ENCODE peak calls at places on chromosomes 11 and 22, in eight cellular contexts. R is HCT116; A is endodermal cell; U is CD8-positive, alpha-beta T cell; M is IMR-90; Y is pancreas; I is heart left ventricle; S is Peyer's patch. B is an unnamed sample. For H3K4me1, the result is how much of the 10 kb centered on the place peaks cover.

GRCh38 chr11:128135451-128135850 is 451.9 kb downstream of the ETS1 start:
- DNase-seq in R (no peak), A (no peak), U (no peak), M (no peak), Y (no peak), I (no peak), S (no peak), B (no peak)

GRCh38 chr11:81420668-81421550 is 1312.8 kb downstream of the FAM181B start:
- DNase-seq in R (no peak), A (peak), U (no peak), M (no peak), Y (no peak), I (no peak), S (no peak), B (no peak)

GRCh38 chr11:46382644-46383403 is 1.4 kb downstream of the MDK start:
- DNase-seq in R (no peak), A (peak), U (no peak), M (peak), Y (no peak), I (no peak), S (no peak), B (no peak)

GRCh38 chr11:94031625-94032024 is 10.5 kb downstream of the HEPHL1 start:
- DNase-seq in R (no peak), A (no peak), U (no peak), M (no peak), Y (no peak), I (no peak), S (no peak), B (no peak)

GRCh38 chr11:86459682-86460460 is 85.2 kb downstream of the CCDC81 start:
- DNase-seq in R (peak), A (peak), U (no peak), M (peak), Y (peak), I (peak), S (no peak), B (peak)

GRCh38 chr11:58024601-58025091 is 965 bp downstream of the OR9Q1 start:
- DNase-seq in R (no peak), A (no peak), U (no peak), M (peak), Y (peak), I (peak), S (peak), B (peak)

GRCh38 chr11:29343465-29344333 is 673.1 kb downstream of the KCNA4 start:
- DNase-seq in R (peak), A (peak), U (no peak), M (peak), Y (peak), I (peak), S (peak), B (no peak)

GRCh38 chr22:16824718-16825687 is at the start of gene XKR3:
- DNase-seq in R (no peak), A (peak), U (no peak), M (no peak), Y (no peak), I (no peak), S (no peak), B (no peak)

GRCh38 chr11:43921561-43922294 is 20.7 kb upstream of the C11orf96 start:
- DNase-seq in R (no peak), A (no peak), U (no peak), M (no peak), Y (no peak), I (no peak), S (no peak), B (no peak)

GRCh38 chr11:30487200-30487898 is 98.8 kb downstream of the MPPED2 start:
- DNase-seq in R (no peak), A (no peak), U (no peak), M (peak), Y (no peak), I (no peak), S (no peak), B (peak)

GRCh38 chr11:41246399-41246745 is 213.1 kb downstream of the LRRC4C start:
- DNase-seq in R (no peak), A (no peak), U (no peak), M (no peak), Y (no peak), I (no peak), S (peak), B (no peak)

GRCh38 chr22:37502342-37503182 is 16.4 kb upstream of the MFNG start:
- DNase-seq in R (no peak), A (no peak), U (no peak), M (no peak), Y (peak), I (no peak), S (peak), B (no peak)

GRCh38 chr22:33923660-33924246 is 3.5 kb upstream of the LARGE1 start:
- DNase-seq in R (peak), A (peak), U (no peak), M (peak), Y (peak), I (peak), S (no peak), B (peak)

GRCh38 chr11:85977751-85978160 is 91.1 kb downstream of the PICALM start:
- DNase-seq in R (no peak), A (no peak), U (no peak), M (no peak), Y (no peak), I (no peak), S (no peak), B (no peak)

GRCh38 chr11:134349802-134350355 is 18.1 kb downstream of the GLB1L2 start:
- DNase-seq in R (no peak), A (peak), U (no peak), M (no peak), Y (no peak), I (no peak), S (no peak), B (no peak)

GRCh38 chr11:6040874-6041273 is 10.3 kb upstream of the OR56A1 start:
- DNase-seq in R (no peak), A (no peak), U (no peak), M (no peak), Y (no peak), I (no peak), S (no peak), B (no peak)

GRCh38 chr11:3119141-3119821 is 45.8 kb downstream of the OSBPL5 start:
- DNase-seq in R (no peak), A (no peak), U (no peak), M (no peak), Y (no peak), I (peak), S (peak), B (peak)

GRCh38 chr22:24370426-24370825 is 57.0 kb upstream of the ADORA2A start:
- DNase-seq in R (no peak), A (no peak), U (no peak), M (no peak), Y (no peak), I (no peak), S (no peak), B (no peak)

GRCh38 chr11:957201-957920 is 31.7 kb downstream of the AP2A2 start:
- DNase-seq in R (no peak), A (no peak), U (no peak), M (no peak), Y (no peak), I (no peak), S (no peak), B (no peak)
- H3K4me1 ChIP-seq in R (under half), A (under half), U (under half), M (under half), Y (under half), I (under half), S (under half), B (under half)

DNA sequence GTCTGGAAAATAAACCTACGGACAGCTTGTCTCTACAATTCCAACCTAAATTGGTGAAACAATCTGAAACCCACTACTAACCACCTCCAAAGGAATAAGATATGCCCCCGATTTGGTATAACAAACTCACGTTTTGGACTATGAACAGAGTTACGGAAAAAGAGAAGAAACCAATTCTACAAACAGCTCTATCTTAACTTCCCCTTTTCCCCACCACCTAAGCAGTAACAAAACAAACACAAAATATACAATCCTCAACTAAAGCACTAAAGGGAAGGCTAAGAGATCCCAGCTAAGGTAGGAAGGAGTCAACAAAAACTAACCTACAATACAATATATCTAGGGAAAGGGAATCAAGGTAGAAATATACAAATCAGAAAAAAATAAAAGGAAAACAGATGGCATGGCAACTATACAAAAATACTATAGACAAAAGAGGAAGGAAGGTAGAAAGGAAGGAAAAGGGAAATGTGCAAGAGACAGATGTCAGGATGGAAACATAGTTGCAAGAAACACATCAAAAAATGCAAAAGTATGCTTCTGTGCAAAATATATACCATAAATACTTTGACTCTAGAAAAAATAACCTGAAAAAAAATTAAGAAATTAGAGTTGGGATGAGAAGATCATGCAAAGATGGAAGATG is 43.9 kb upstream of the LYVE1 start:
- DNase-seq in R (no peak), A (no peak), U (no peak), M (no peak), Y (no peak), I (no peak), S (no peak), B (no peak)
- H3K4me1 ChIP-seq in R (under half), A (under half), U (under half), M (under half), Y (under half), I (under half), S (under half), B (under half)

DNA sequence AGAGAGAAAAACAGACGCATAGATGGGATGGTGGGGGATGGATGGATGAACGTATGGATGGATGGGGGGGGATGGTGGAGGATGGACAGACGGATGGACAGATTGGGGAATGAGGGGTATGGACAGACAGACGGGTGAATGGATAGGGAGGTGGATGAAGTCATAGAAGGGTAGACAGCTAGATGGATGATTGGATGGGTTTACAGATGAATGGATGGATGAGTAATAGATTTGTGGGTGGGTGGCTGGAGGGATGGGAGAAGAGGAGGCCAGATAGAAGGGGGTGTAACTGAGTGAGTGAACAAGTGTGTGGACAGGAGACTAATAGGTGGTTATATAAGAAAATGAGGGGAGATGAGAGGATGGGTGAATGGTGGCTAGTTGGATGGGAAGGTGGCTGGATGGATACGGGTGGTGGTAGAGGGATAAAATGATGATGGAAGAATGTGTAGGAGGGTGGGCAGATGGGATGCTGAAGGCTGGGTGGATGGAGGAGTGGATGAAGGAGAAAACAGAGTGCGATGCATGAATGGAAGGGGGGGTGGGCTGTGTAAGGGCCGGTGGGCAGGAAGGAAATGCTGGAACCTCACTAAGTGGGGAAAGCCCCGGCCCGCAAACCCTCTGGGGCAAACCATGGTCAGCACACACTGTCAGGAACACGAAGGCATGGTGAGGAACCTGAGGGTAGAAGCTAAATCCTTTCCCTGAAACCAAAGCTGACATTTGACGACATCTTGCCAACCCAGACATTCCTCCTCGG is 21.6 kb downstream of the ARVCF start:
- DNase-seq in R (no peak), A (no peak), U (no peak), M (peak), Y (peak), I (no peak), S (no peak), B (no peak)
- H3K4me1 ChIP-seq in R (under half), A (under half), U (under half), M (under half), Y (under half), I (under half), S (under half), B (half or more)

DNA sequence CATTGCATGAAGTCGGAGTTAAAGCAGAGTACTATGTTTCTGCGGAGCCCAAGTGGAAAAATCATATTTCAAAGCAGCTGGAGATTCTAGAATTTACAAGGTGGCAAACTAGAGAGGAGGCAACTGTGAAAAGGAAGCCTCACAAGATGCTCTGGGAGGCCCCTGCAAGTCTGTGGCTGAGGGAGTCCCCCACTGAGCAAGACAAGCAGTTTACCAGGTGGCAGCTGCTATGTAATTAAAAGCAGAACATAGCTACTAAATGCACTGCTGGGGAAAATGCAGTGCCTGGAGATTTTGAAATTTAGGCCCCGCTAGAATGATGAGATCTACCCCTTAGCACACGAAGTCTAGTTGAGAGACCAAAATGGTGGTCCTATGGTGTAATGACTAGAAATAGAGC is 728.0 kb downstream of the OPCML start:
- DNase-seq in R (no peak), A (no peak), U (no peak), M (no peak), Y (no peak), I (no peak), S (no peak), B (no peak)
- H3K4me1 ChIP-seq in R (under half), A (under half), U (under half), M (under half), Y (under half), I (under half), S (under half), B (under half)

DNA sequence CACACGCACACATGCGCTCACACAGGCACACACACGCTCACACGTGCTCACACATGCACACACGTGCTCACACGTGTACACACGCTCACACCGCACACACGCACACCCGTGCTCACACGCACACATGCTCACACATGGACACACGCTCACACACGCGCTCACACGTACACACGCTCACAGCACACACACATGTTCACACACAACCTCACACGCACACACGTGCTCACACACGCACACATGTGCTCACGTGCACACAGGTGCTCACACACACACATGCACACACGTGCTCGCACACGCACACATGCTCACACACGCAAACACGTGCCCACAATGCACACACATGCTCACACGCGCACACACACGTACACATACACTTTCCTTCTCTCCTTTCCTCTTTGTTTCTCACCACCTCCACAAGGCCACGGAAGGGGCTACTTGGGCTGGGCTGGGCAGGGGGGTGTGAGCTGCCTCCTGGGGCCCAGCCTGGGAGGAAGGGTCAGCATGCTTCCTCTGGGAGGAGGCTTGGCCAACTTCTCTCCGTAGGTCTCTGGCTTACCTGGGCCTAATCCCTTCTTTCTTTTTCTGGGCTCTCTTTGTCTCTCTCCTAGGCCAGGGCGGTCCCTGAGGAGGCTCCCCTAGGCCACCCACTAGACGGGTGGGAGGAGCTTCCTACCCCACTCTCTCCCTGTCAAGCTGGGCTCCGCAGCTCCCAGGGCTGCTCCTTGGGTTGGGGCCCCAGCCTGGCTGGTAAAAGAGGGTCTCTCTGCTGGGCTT is 34.5 kb upstream of the PARVG start:
- DNase-seq in R (no peak), A (peak), U (no peak), M (no peak), Y (no peak), I (no peak), S (no peak), B (no peak)
- H3K4me1 ChIP-seq in R (under half), A (under half), U (under half), M (under half), Y (under half), I (under half), S (under half), B (under half)

GRCh38 chr22:49660794-49661781 is 166.6 kb downstream of the BRD1 start:
- DNase-seq in R (no peak), A (peak), U (no peak), M (no peak), Y (no peak), I (no peak), S (no peak), B (peak)

GRCh38 chr22:49659281-49659923 is 168.3 kb downstream of the BRD1 start:
- DNase-seq in R (no peak), A (peak), U (no peak), M (no peak), Y (no peak), I (peak), S (peak), B (peak)

GRCh38 chr22:49659924-49660315 is 167.8 kb downstream of the BRD1 start:
- DNase-seq in R (no peak), A (peak), U (no peak), M (no peak), Y (no peak), I (no peak), S (peak), B (no peak)

GRCh38 chr22:49658902-49659280 is 168.8 kb downstream of the BRD1 start:
- DNase-seq in R (no peak), A (peak), U (no peak), M (no peak), Y (no peak), I (peak), S (peak), B (peak)

GRCh38 chr22:49660321-49660720 is 167.4 kb downstream of the BRD1 start:
- DNase-seq in R (no peak), A (no peak), U (no peak), M (no peak), Y (no peak), I (no peak), S (no peak), B (peak)
- H3K4me1 ChIP-seq in R (under half), A (under half), U (under half), M (under half), Y (under half), I (under half), S (under half), B (under half)

GRCh38 chr22:44648085-44648820 is 53.8 kb upstream of the PRR5 start:
- DNase-seq in R (no peak), A (no peak), U (no peak), M (peak), Y (no peak), I (no peak), S (no peak), B (no peak)
- H3K4me1 ChIP-seq in R (under half), A (under half), U (under half), M (under half), Y (under half), I (under half), S (under half), B (under half)

DNA sequence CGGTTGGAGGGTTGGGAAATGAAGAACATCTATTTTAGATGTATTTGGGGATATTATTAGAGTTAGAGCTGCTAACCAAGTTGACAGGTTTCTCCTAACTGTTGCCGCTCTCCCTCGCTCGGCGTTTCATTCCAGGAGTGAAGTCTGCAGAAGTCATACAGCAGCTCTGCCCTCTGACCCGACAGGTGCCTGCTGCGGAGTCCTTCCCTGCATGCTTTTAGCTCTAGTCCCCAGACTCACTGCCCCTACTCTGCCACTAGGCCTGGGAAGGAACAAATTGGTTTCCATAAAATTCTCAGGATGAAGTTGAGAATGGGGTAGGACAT is 124.9 kb downstream of the DBX1 start:
- DNase-seq in R (no peak), A (no peak), U (no peak), M (no peak), Y (no peak), I (no peak), S (no peak), B (no peak)
- H3K4me1 ChIP-seq in R (under half), A (under half), U (under half), M (under half), Y (under half), I (under half), S (under half), B (under half)

GRCh38 chr11:66119348-66120133 is 49.5 kb downstream of the PACS1 start:
- DNase-seq in R (peak), A (peak), U (no peak), M (peak), Y (no peak), I (no peak), S (no peak), B (no peak)
- H3K4me1 ChIP-seq in R (under half), A (under half), U (half or more), M (under half), Y (half or more), I (under half), S (under half), B (under half)

GRCh38 chr11:126512251-126512650 is 156.8 kb downstream of the ST3GAL4 start:
- DNase-seq in R (no peak), A (no peak), U (no peak), M (no peak), Y (no peak), I (no peak), S (no peak), B (no peak)

GRCh38 chr11:126511475-126512115 is 156.1 kb downstream of the ST3GAL4 start:
- DNase-seq in R (no peak), A (peak), U (no peak), M (no peak), Y (no peak), I (no peak), S (no peak), B (no peak)

GRCh38 chr11:126512741-126513715 is 157.5 kb downstream of the ST3GAL4 start:
- DNase-seq in R (no peak), A (peak), U (no peak), M (no peak), Y (no peak), I (no peak), S (peak), B (no peak)

GRCh38 chr11:126515501-126515900 is 160.0 kb downstream of the ST3GAL4 start:
- DNase-seq in R (no peak), A (no peak), U (no peak), M (no peak), Y (no peak), I (no peak), S (no peak), B (no peak)

DNA sequence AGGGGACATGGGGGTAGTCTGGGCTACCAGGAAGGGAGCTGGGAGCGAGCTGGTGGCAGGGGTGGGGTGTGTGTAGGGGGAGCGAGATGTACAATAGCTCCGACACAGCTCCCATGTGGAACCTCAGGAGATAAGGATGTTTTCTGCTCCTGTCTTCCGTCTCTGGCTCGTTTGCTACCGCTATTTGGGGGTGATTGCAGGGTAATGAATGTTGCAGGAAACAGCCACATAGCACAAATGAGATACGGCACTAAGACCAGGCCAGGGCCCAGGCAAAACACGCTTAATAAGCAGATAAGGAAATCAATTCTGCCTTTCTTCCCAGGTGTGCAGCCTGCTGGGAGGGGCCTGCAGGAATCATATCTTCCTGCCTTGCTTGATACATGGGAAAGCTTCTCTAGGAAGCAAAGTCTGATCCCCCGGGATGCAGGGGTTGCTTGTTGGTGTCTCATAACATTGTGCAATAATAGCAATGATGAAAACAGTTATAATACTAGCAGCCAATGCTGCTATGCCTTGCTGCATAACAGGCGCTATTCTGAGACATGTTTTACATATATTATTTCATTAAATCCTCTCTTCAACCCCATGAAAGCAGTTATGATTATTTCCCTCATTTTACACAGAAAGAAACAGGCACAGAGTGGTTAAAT is 158.7 kb downstream of the ST3GAL4 start:
- DNase-seq in R (no peak), A (no peak), U (no peak), M (no peak), Y (no peak), I (no peak), S (no peak), B (no peak)
- H3K4me1 ChIP-seq in R (under half), A (under half), U (under half), M (under half), Y (under half), I (under half), S (under half), B (under half)

B was measured in tibial artery.